ENCODE peak calls at places on chromosomes 6 and 20, in six cellular contexts. J is mesenchymal stem cell, L is mesendoderm, N is H1, T is neuronal stem cell, K is H9. X is an unnamed sample.

GRCh38 chr6:98977606-98978292 is 30.0 kb upstream of the FBXL4 start:
- DNase-seq in T (no peak), J (no peak), L (no peak), K (no peak), N (no peak), X (no peak)

GRCh38 chr20:2299301-2299700 is 3.5 kb downstream of the TGM3 start:
- DNase-seq in T (no peak), L (no peak), K (no peak), J (no peak), N (no peak), X (no peak)

GRCh38 chr6:37244430-37245310 is 12.9 kb upstream of the TBC1D22B start:
- DNase-seq in T (no peak), L (no peak), K (no peak), N (no peak), J (peak), X (peak)

GRCh38 chr20:3749689-3750639 is 17.5 kb downstream of the HSPA12B start:
- DNase-seq in K (peak), T (peak), J (peak), L (peak), N (peak), X (no peak)

GRCh38 chr6:166580076-166581050 is 6.1 kb downstream of the RAMACL start:
- DNase-seq in N (no peak), K (peak), T (no peak), J (no peak), L (no peak), X (no peak)

GRCh38 chr20:20333866-20334265 is 34.0 kb upstream of the INSM1 start:
- DNase-seq in J (no peak), N (no peak), L (no peak), T (no peak), K (no peak), X (no peak)

GRCh38 chr6:129865013-129865412 is 3.9 kb upstream of the TMEM244 start:
- DNase-seq in N (no peak), J (no peak), K (no peak), T (no peak), L (no peak), X (no peak)

GRCh38 chr6:73722318-73723060 is 26.5 kb downstream of the CD109 start:
- DNase-seq in N (no peak), K (no peak), T (no peak), J (peak), L (no peak), X (peak)

GRCh38 chr20:33188421-33188820 is 20.5 kb downstream of the BPIFA2 start:
- DNase-seq in J (no peak), L (peak), T (no peak), N (no peak), K (no peak), X (no peak)

GRCh38 chr6:49325901-49326300 is 137.2 kb downstream of the MMUT start:
- DNase-seq in N (no peak), K (no peak), T (no peak), J (no peak), L (no peak), X (no peak)

GRCh38 chr6:108541843-108542795 is 18.6 kb upstream of the FOXO3 start:
- DNase-seq in L (peak), K (peak), J (peak), N (peak), T (peak), X (peak)

GRCh38 chr6:43627008-43627825 is 1.8 kb downstream of the GTPBP2 start:
- DNase-seq in J (peak), L (peak), T (no peak), K (no peak), N (no peak), X (peak)

GRCh38 chr6:90068264-90068663 is 174.0 kb downstream of the GJA10 start:
- DNase-seq in J (peak), L (peak), K (no peak), N (no peak), T (no peak), X (peak)

GRCh38 chr6:119284861-119285521 is 64.6 kb downstream of the MAN1A1 start:
- DNase-seq in J (no peak), N (peak), T (no peak), L (peak), K (peak), X (no peak)

GRCh38 chr6:113650610-113650979 is 206.6 kb upstream of the MARCKS start:
- DNase-seq in N (no peak), J (no peak), T (no peak), L (no peak), K (no peak), X (no peak)

GRCh38 chr6:113651920-113652319 is 205.2 kb upstream of the MARCKS start:
- DNase-seq in N (no peak), J (no peak), T (no peak), L (no peak), K (no peak), X (no peak)

GRCh38 chr6:113649916-113650609 is 207.1 kb upstream of the MARCKS start:
- DNase-seq in K (no peak), L (no peak), N (no peak), T (no peak), J (no peak), X (no peak)

GRCh38 chr6:113649276-113649675 is 207.9 kb upstream of the MARCKS start:
- DNase-seq in J (no peak), N (no peak), K (no peak), T (no peak), L (no peak), X (no peak)

GRCh38 chr6:113651120-113651519 is 206.0 kb upstream of the MARCKS start:
- DNase-seq in T (no peak), J (no peak), N (no peak), L (no peak), K (no peak), X (no peak)
- H2AK5ac ChIP-seq in T (no peak), J (no peak), N (no peak), L (no peak), K (no peak), X (no peak)

DNA sequence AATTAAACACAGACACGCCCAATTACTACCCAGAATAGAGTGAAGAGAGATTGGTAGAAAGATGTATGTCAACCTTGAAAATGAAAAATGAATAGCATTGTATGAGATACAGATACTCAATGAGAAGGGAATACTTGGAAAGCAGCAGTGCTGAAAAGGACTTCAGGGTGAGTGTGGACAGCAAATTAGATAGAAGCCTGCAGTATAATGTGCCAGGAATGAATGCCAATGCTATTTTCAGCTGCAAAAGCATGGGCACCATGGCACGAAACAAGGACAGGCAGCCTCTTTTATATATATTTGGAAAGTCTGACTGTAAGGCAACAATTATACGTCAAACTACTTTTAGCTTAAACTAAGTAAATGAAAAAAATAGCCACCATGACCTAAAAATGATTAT is 118.2 kb downstream of the PTCHD4 start:
- DNase-seq in K (no peak), J (no peak), N (no peak), T (no peak), L (no peak), X (no peak)
- H2AK5ac ChIP-seq in K (no peak), J (no peak), N (no peak), T (no peak), L (no peak), X (no peak)

DNA sequence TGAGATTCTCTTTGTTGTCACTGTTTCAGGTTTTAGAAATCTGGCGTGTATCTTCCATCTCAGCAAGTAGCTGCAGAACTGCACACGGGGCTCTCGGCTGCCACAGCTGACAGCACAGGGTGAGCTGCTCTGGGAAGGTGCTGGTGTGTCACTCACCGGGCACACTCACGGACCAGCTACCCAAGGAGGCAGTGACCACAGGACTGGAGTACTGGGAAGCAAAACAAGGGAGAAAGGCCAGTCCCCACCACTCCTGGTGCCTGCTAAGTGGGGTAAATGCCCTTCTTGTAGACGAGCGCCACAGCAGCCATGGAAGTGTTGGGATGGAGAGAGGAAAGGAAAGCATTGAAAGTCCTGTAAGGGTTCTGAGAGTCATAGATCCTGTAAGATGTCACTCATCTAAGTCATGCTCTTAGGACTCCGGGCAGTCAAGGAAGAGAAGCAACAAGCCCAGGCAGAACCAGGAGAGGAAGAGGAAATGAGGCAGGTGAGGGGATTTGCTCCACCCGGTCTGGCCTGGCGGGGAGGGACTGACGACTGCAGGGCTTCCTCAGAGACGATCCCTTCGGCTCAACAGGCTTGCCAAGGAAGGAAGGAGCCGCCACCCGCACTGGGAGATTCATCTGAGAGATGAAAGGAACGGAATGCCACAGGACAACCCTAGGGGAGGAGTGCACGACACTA is 48.1 kb downstream of the PRDM1 start:
- DNase-seq in K (no peak), T (no peak), J (no peak), L (no peak), N (no peak), X (no peak)
- H2AK5ac ChIP-seq in K (no peak), T (no peak), J (no peak), L (no peak), N (no peak), X (peak)

GRCh38 chr6:26045046-26045938 is 41.9 kb upstream of the HFE start:
- DNase-seq in J (no peak), L (peak), N (no peak), T (peak), K (no peak), X (peak)
- H2AK5ac ChIP-seq in J (no peak), L (no peak), N (no peak), T (no peak), K (no peak), X (no peak)

DNA sequence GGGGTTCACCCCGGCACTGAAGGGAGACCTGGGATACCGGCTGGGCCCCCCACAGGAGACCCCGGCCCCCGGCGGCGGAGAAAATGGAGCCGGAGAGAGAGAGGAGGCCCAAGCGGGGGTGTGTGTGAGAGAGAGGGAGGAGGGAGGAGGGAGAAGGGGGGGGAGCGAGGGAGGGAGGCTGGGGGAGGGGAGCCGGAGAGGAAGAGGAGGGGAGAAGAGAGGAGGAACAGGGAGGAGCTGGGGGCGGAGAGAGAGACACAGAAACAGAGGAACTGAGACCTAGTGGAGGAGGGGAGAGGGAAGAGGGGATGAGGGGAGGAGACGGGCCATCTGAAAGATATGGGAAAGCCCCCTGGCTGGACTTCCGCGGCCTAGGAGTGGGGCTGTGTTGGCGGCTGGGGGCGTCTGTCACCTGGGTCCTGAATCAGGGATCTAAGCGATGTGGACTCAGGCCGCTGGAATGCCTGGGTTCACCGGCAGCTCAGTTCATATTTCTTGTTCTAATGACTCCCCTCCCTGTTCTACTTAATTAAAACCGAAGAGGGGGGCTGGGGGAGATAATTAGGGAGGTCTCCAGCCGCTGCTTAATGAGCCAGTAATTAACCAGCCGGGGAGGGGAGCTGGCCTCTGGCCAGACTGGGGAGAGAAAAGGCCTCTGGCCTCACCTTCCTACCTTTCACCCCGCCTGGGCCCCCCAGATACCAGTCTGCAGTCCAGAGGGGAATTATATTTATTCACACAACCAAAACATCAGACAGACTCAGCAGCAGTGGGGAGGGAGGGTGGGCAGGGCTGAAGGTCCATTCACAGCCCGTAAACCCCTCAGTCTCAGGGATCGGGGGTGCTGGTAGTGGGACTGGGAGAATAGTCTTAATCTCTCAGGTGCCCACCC is at the start of gene PBX2:
- DNase-seq in N (peak), J (peak), L (peak), K (peak), T (peak), X (peak)
- H2AK5ac ChIP-seq in N (peak), J (peak), L (peak), K (no peak), T (peak), X (peak)